ENCODE peak calls at places on chromosome 16, in four cellular contexts. H is mucosa of descending colon, K is Panc1, A is pancreas. R is an unnamed sample.

GRCh38 chr16:68676113-68676860 is 31.2 kb downstream of the CDH3 start:
- ATAC-seq in K (no peak), A (no peak), H (no peak), R (no peak)

GRCh38 chr16:18932243-18932997 is 6.2 kb upstream of the SMG1 start:
- ATAC-seq in A (no peak), H (no peak), K (no peak), R (no peak)

GRCh38 chr16:69444873-69445517 is 20.6 kb downstream of the CYB5B start:
- ATAC-seq in K (no peak), A (peak; percentile 23), H (no peak), R (no peak)

GRCh38 chr16:22333457-22333994 is 36.3 kb downstream of the POLR3E start:
- ATAC-seq in K (no peak), A (peak; percentile 76), H (peak; percentile 41), R (no peak)

GRCh38 chr16:23122107-23122506 is 27.1 kb downstream of the USP31 start:
- ATAC-seq in H (no peak), A (no peak), K (no peak), R (no peak)

GRCh38 chr16:830107-830870 is 29.8 kb upstream of the GNG13 start:
- ATAC-seq in A (no peak), H (no peak), K (no peak), R (no peak)

GRCh38 chr16:52528393-52529080 is 18.4 kb downstream of the TOX3 start:
- ATAC-seq in A (peak; percentile 33), K (no peak), H (peak; percentile 33), R (no peak)

GRCh38 chr16:28585674-28586073 is 11.2 kb downstream of the SULT1A2 start:
- ATAC-seq in A (peak; percentile 50), K (peak; percentile 47), H (peak; percentile 90), R (no peak)

GRCh38 chr16:50040028-50040427 is 15.0 kb downstream of the CNEP1R1 start:
- ATAC-seq in K (no peak), A (no peak), H (no peak), R (no peak)

GRCh38 chr16:30372037-30372712 is 1.9 kb upstream of the TBC1D10B start:
- ATAC-seq in A (no peak), K (no peak), H (no peak), R (no peak)

GRCh38 chr16:49528564-49529150 is 155.1 kb downstream of the C16orf78 start:
- ATAC-seq in A (no peak), H (no peak), K (no peak), R (no peak)

GRCh38 chr16:77993111-77993571 is 29.2 kb upstream of the CLEC3A start:
- ATAC-seq in K (no peak), A (peak; percentile 47), H (peak; percentile 48), R (no peak)

GRCh38 chr16:10597184-10597583 is 16.8 kb upstream of the EMP2 start:
- ATAC-seq in A (no peak), H (peak; percentile 9), K (no peak), R (peak; percentile 51)